ENCODE peak calls at places on chromosomes 11 and 22, in eight cellular contexts. I is endothelial cell of umbilical vein; N is CD8-positive, alpha-beta memory T cell; U is tibial artery; B is esophagus squamous epithelium; Q is spleen; W is Panc1; E is RWPE1. P is an unnamed sample.

GRCh38 chr11:73290536-73290935 is 17.5 kb upstream of the ARHGEF17 start:
- DNase-seq in N (no peak), W (no peak), B (no peak), U (no peak), I (no peak), Q (peak), E (no peak), P (no peak)

GRCh38 chr11:86145439-86146156 is 76.7 kb upstream of the PICALM start:
- DNase-seq in N (no peak), I (no peak), W (no peak), E (no peak), B (no peak), Q (no peak), U (no peak), P (no peak)

GRCh38 chr11:114228401-114229061 is 67.7 kb upstream of the NNMT start:
- DNase-seq in E (no peak), N (no peak), Q (no peak), I (no peak), W (no peak), U (no peak), B (no peak), P (no peak)

GRCh38 chr22:17119481-17120202 is 1.5 kb downstream of the TMEM121B start:
- DNase-seq in Q (peak), N (no peak), U (no peak), W (no peak), I (no peak), E (no peak), B (no peak), P (no peak)

GRCh38 chr11:126253265-126253664 is 15.4 kb downstream of the SRPRA start:
- DNase-seq in W (no peak), I (no peak), B (no peak), N (no peak), E (no peak), Q (no peak), U (no peak), P (no peak)

GRCh38 chr22:17358394-17358793 is 10.9 kb upstream of the CECR2 start:
- DNase-seq in B (no peak), Q (no peak), W (no peak), E (no peak), N (no peak), I (no peak), U (no peak), P (no peak)

GRCh38 chr11:44746894-44747293 is 20.1 kb downstream of the TSPAN18 start:
- DNase-seq in B (no peak), U (peak), E (no peak), I (no peak), W (no peak), N (no peak), Q (no peak), P (no peak)

GRCh38 chr11:43366597-43367121 is 7.9 kb downstream of the TTC17 start:
- DNase-seq in N (no peak), B (no peak), W (no peak), Q (no peak), E (no peak), U (no peak), I (no peak), P (no peak)

GRCh38 chr11:118998388-118998717 is 415 bp downstream of the CENATAC start:
- DNase-seq in I (no peak), W (no peak), U (no peak), B (no peak), Q (no peak), E (no peak), N (no peak), P (no peak)

GRCh38 chr11:120835601-120836228 is 188.2 kb upstream of the TBCEL start:
- DNase-seq in U (no peak), Q (no peak), I (no peak), E (no peak), N (no peak), B (no peak), W (no peak), P (no peak)

GRCh38 chr11:76654310-76654851 is 16.2 kb downstream of the LRRC32 start:
- DNase-seq in E (no peak), U (peak), W (no peak), B (no peak), I (no peak), Q (no peak), N (no peak), P (no peak)

GRCh38 chr11:1041471-1041870 is 5.0 kb upstream of the MUC6 start:
- DNase-seq in B (no peak), Q (peak), U (no peak), W (no peak), I (no peak), E (peak), N (no peak), P (no peak)

GRCh38 chr11:72641900-72642814 is 32.1 kb downstream of the PDE2A start:
- DNase-seq in E (peak), B (no peak), I (peak), Q (peak), W (no peak), N (peak), U (peak), P (peak)

GRCh38 chr11:35714882-35715612 is 52.5 kb downstream of the TRIM44 start:
- DNase-seq in I (no peak), W (no peak), U (no peak), E (no peak), B (no peak), Q (no peak), N (no peak), P (no peak)

GRCh38 chr11:88174627-88175003 is 628 bp downstream of the RAB38 start:
- DNase-seq in Q (peak), W (no peak), U (peak), B (no peak), I (peak), N (peak), E (peak), P (peak)

GRCh38 chr11:110187731-110188130 is 94.5 kb downstream of the ZC3H12C start:
- DNase-seq in W (no peak), U (no peak), Q (no peak), E (no peak), I (no peak), N (no peak), B (no peak), P (no peak)

GRCh38 chr11:120597250-120597649 is 85.7 kb downstream of the GRIK4 start:
- DNase-seq in W (no peak), E (no peak), Q (peak), B (no peak), I (no peak), N (no peak), U (no peak), P (no peak)

GRCh38 chr11:131033151-131033651 is 116.9 kb upstream of the SNX19 start:
- DNase-seq in I (peak), B (no peak), W (peak), U (no peak), E (peak), Q (no peak), N (no peak), P (no peak)

GRCh38 chr22:45639747-45640102 is 31.9 kb upstream of the ATXN10 start:
- DNase-seq in E (no peak), N (no peak), B (no peak), I (no peak), Q (no peak), U (no peak), W (no peak), P (no peak)

GRCh38 chr11:132158696-132159095 is 788.3 kb downstream of the NTM start:
- DNase-seq in Q (no peak), I (no peak), U (no peak), E (peak), N (no peak), W (no peak), B (no peak), P (no peak)

GRCh38 chr11:111633248-111633647 is 31.0 kb downstream of the SIK2 start:
- DNase-seq in W (no peak), N (no peak), Q (no peak), E (no peak), I (no peak), B (no peak), U (no peak), P (no peak)

GRCh38 chr11:109016724-109017123 is 351.9 kb downstream of the DDX10 start:
- DNase-seq in E (no peak), I (no peak), W (no peak), U (no peak), N (no peak), B (no peak), Q (no peak), P (no peak)

GRCh38 chr11:94400839-94401772 is at the start of gene GPR83:
- DNase-seq in Q (no peak), W (no peak), N (no peak), I (peak), E (no peak), B (no peak), U (no peak), P (peak)

GRCh38 chr11:117546431-117547160 is 218.9 kb downstream of the CEP164 start:
- DNase-seq in I (no peak), Q (no peak), W (no peak), U (no peak), B (no peak), N (no peak), E (no peak), P (no peak)

GRCh38 chr11:70233511-70233919 is 30.4 kb downstream of the FADD start:
- DNase-seq in E (peak), I (peak), Q (no peak), W (peak), B (no peak), U (no peak), N (no peak), P (no peak)

GRCh38 chr11:126139541-126140091 is 71.8 kb downstream of the RPUSD4 start:
- DNase-seq in B (no peak), Q (peak), E (no peak), W (no peak), I (no peak), U (no peak), N (no peak), P (no peak)

GRCh38 chr11:84714316-84714780 is 912.8 kb downstream of the DLG2 start:
- DNase-seq in N (no peak), U (no peak), Q (peak), B (no peak), W (peak), I (no peak), E (peak), P (no peak)

GRCh38 chr22:11307996-11308395 is 4220.0 kb upstream of the OR11H1 start:
- DNase-seq in N (no peak), U (no peak), E (no peak), I (no peak), Q (no peak), W (no peak), B (no peak), P (no peak)

GRCh38 chr11:61489833-61490585 is 18.5 kb upstream of the LRRC10B start:
- DNase-seq in E (no peak), B (no peak), N (no peak), I (no peak), W (no peak), Q (no peak), U (no peak), P (no peak)

GRCh38 chr11:78651923-78652602 is 77.4 kb upstream of the NARS2 start:
- DNase-seq in I (no peak), E (no peak), Q (no peak), B (no peak), N (no peak), W (no peak), U (no peak), P (no peak)

GRCh38 chr11:120209750-120210650 is 832 bp upstream of the OAF start:
- DNase-seq in B (no peak), E (no peak), W (no peak), U (no peak), Q (no peak), I (no peak), N (no peak), P (no peak)

GRCh38 chr11:6240691-6241285 is 1.9 kb downstream of the CNGA4 start:
- DNase-seq in E (no peak), I (no peak), N (no peak), W (no peak), U (no peak), Q (no peak), B (no peak), P (no peak)

GRCh38 chr11:72829178-72829577 is 15.0 kb downstream of the ATG16L2 start:
- DNase-seq in B (no peak), U (no peak), I (no peak), E (no peak), N (no peak), Q (no peak), W (no peak), P (no peak)

GRCh38 chr11:40240284-40240683 is 1219.2 kb downstream of the LRRC4C start:
- DNase-seq in E (no peak), B (no peak), Q (no peak), I (no peak), W (no peak), N (no peak), U (no peak), P (no peak)

GRCh38 chr22:36463783-36464184 is 17.7 kb downstream of the TXN2 start:
- DNase-seq in W (no peak), N (no peak), Q (peak), I (peak), E (no peak), B (no peak), U (peak), P (no peak)

DNA sequence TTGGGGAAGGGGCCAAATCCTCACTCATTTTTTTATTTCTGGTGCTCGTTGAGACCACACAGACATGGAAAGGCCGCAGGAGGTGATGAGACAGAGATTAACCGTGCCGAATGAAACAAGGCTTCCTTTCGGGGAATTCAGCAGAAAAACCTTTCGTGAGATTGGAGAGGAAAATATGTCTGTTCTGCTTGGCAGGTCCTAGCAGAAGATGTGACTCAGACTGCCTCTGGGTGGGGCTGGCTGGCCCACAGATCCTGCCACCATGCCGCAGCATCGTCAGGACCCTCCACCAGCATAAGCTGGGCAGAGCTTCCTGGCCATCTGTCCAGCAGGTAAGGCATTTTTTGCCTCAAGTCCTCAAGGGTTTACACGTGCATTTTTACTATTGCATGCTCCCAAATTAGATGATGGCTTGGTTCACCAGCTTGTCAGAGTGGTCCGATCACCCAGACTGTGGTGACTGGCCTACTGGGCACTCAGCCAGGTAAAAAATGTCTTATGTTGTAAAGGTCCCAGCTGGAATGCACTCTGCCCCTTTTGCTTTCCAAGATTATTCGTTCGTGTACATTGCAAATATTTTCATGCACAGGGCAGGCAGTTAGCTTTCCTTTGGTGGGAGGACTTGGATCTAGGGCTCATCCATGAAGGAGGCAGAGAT is 1.5 kb downstream of the DDB2 start:
- DNase-seq in I (peak), Q (no peak), W (no peak), U (peak), N (no peak), E (peak), B (no peak), P (no peak)
- H3K27ac ChIP-seq in I (peak), Q (peak), W (peak), U (peak), N (peak), E (peak), B (peak), P (peak)

DNA sequence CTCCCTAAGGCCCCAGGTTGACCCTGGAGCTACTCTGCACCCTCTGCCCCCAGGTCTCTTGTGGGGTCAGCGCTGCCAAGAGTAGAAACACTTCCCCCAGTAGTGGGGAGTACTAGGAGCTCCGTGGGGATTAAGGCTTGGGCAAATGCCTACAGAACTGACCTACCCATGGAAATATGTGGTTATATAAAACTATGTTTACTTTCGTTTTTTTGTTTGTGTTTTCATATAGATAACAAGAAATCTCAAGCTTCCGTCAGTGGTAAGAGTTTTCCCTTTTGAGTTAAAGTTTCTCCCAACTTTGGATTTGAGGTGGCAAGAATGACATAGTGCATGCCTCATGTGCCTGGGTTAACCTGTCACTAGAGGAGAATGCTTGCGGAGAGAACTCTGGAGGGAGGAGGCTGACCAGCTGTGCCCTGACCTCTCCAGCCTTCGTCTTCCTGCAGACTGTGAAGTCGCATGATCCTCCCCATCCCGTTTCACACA is 45.5 kb downstream of the MED15 start:
- DNase-seq in N (no peak), W (no peak), U (no peak), B (no peak), E (no peak), I (peak), Q (peak), P (no peak)
- H3K27ac ChIP-seq in N (peak), W (no peak), U (peak), B (peak), E (peak), I (peak), Q (peak), P (peak)

DNA sequence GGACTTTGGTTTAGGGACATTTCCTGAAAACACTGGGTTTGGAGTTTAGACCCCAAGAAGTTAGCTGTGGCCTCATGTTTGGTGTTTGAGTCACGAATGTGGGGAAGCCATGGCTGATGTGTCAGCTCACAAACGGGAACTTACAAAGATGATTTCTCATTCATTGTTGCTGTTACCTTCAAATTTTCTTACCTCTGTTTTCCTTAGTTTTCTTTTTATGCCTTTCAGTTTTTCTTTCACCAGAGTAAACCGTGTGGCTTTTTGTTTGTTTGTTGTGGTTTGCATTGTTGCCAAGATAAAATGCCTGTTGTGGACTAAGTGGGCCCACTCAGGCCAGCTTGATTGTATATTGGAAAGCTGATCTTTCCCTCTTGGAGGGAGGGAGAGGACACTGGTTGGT is 89.2 kb downstream of the SWAP70 start:
- DNase-seq in Q (no peak), B (no peak), E (peak), I (no peak), N (no peak), W (no peak), U (no peak), P (no peak)
- H3K27ac ChIP-seq in Q (no peak), B (peak), E (peak), I (peak), N (no peak), W (peak), U (no peak), P (no peak)

GRCh38 chr11:65639623-65640482 is 2.0 kb downstream of the SIPA1 start:
- DNase-seq in W (no peak), Q (peak), U (no peak), B (peak), N (peak), I (peak), E (no peak), P (no peak)
- H3K27ac ChIP-seq in W (no peak), Q (peak), U (peak), B (peak), N (peak), I (peak), E (peak), P (peak)

DNA sequence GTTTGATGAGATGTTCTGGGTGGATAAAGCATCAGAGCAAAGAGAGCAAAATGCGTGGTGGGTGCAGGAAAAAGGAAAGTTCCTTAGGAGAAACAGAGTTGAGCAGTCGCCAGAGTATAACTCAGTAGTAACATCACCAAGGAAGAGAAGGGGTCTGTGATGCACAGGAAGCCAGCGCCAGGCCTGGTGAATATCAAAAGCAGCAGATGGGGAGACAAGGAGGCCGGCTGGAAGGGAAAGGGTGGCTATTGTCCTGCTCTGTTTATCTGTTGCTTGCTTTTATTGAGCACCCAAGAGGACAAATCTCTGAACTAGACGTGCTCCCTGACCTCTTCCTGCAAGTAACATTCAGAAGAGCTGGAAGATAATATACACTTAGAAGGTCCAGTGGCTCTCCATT is 52.7 kb upstream of the GRAMD1B start:
- DNase-seq in W (no peak), B (no peak), E (no peak), N (no peak), I (no peak), Q (no peak), U (no peak), P (no peak)
- H3K27ac ChIP-seq in W (no peak), B (no peak), E (no peak), N (no peak), I (no peak), Q (no peak), U (no peak), P (no peak)

DNA sequence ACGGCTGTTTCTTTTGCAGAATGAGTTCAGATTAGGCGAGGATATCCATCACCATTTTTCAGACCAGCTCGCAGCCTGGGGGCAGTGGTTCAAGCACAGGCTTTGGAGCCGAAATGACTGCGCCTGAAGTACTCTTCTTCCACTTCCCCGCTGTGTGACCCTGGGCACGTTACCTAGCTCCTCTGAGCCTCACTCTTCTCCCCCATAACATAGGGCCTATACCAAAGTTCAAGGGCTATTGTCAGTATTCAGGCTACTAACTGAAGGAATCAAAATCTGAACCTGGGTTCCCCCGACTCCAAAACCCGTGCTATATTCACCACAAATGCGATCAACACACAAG is 373 bp downstream of the MRPL21 start:
- DNase-seq in U (no peak), E (no peak), W (peak), B (no peak), N (no peak), Q (peak), I (no peak), P (no peak)
- H3K27ac ChIP-seq in U (peak), E (peak), W (peak), B (peak), N (peak), Q (peak), I (peak), P (peak)

DNA sequence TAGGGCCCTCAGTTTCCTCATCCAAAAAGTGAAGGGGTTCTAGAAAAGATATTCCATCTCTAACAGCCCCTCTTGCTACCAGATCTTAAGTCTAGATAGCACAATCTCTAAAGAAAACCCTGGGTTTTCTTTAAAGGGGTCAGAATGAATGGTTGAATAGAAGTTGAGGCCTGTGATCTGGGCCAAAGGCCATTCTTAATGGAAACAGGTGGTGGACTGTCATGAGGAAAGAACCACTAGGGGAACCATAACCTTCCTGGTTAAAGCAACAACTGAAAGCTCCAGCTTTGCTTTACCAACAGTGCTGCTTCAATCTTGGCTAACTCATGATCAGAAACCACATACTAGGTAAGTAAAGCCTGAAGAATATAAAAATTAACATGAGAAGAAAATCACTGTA is 1.8 kb downstream of the CELF1 start:
- DNase-seq in E (no peak), W (peak), Q (no peak), U (no peak), N (no peak), B (no peak), I (peak), P (no peak)
- H3K27ac ChIP-seq in E (no peak), W (peak), Q (peak), U (peak), N (peak), B (peak), I (no peak), P (no peak)